ENCODE peak calls at places on chromosomes 6 and 20, in ten cellular contexts. A is hepatocyte, I is mammary epithelial cell, L is WERI-Rb-1, O is adrenal gland, V is breast epithelium, U is mucosa of descending colon, K is HL-60, F is Peyer's patch, G is IMR-90. P is an unnamed sample.
A peak's percentile ranks its signal among the peaks of the same experiment; 100 is the strongest.

GRCh38 chr6:111850288-111850937 is 22.8 kb downstream of the FYN start:
- DNase-seq in G (no peak), U (no peak), O (no peak), V (no peak), K (no peak), F (no peak), L (no peak), I (no peak), A (no peak), P (no peak)

GRCh38 chr20:49569403-49570115 is 1.6 kb upstream of the PTGIS start:
- DNase-seq in I (no peak), G (peak; percentile 57), L (no peak), A (no peak), O (no peak), U (no peak), V (no peak), F (no peak), K (no peak), P (peak; percentile 72)

GRCh38 chr20:14142171-14142570 is 146.9 kb downstream of the MACROD2 start:
- DNase-seq in U (peak; percentile 41), F (no peak), G (peak; percentile 19), A (peak; percentile 85), O (peak; percentile 63), L (peak; percentile 60), I (peak; percentile 66), K (peak; percentile 2), V (peak; percentile 48), P (peak; percentile 15)

GRCh38 chr6:125700591-125701353 is 48.7 kb upstream of the HEY2 start:
- DNase-seq in V (no peak), F (no peak), I (no peak), G (no peak), U (no peak), A (no peak), O (no peak), L (no peak), K (no peak), P (no peak)

GRCh38 chr6:10951675-10952282 is 64.9 kb downstream of the SYCP2L start:
- DNase-seq in L (peak; percentile 36), K (no peak), O (no peak), A (peak; percentile 62), U (no peak), F (no peak), I (peak; percentile 23), G (peak; percentile 94), V (no peak), P (no peak)

GRCh38 chr6:35764238-35764896 is 12.0 kb upstream of the CLPSL2 start:
- DNase-seq in U (peak; percentile 12), I (peak; percentile 35), K (no peak), G (no peak), L (no peak), V (no peak), O (no peak), F (no peak), A (no peak), P (no peak)

GRCh38 chr6:138509371-138509770 is 10.1 kb upstream of the NHSL1 start:
- DNase-seq in I (peak; percentile 47), A (peak; percentile 64), V (peak; percentile 53), F (peak; percentile 44), U (peak; percentile 89), K (no peak), G (peak; percentile 52), O (peak; percentile 36), L (peak; percentile 70), P (no peak)

GRCh38 chr20:64238115-64238825 is 17.3 kb upstream of the PCMTD2 start:
- DNase-seq in I (no peak), U (no peak), F (no peak), G (no peak), O (no peak), L (no peak), K (no peak), V (no peak), A (no peak), P (no peak)

GRCh38 chr20:34022154-34022842 is 28.6 kb downstream of the RALY start:
- DNase-seq in I (peak; percentile 15), L (no peak), F (no peak), V (no peak), O (no peak), U (no peak), G (no peak), A (peak; percentile 12), K (no peak), P (no peak)

GRCh38 chr20:57865266-57865665 is 155.5 kb upstream of the PMEPA1 start:
- DNase-seq in K (no peak), U (no peak), G (no peak), F (no peak), I (no peak), A (no peak), L (no peak), V (no peak), O (no peak), P (no peak)

GRCh38 chr6:11727995-11728961 is 50.3 kb downstream of the ADTRP start:
- DNase-seq in I (no peak), L (peak; percentile 85), U (no peak), A (no peak), F (no peak), K (no peak), O (no peak), V (no peak), G (no peak), P (no peak)

GRCh38 chr20:25054995-25055629 is 2.8 kb downstream of the ACSS1 start:
- DNase-seq in I (no peak), L (no peak), A (no peak), G (peak; percentile 13), F (no peak), O (peak; percentile 47), U (no peak), V (no peak), K (no peak), P (no peak)

GRCh38 chr6:5398530-5398929 is 137.2 kb downstream of the FARS2 start:
- DNase-seq in K (no peak), O (no peak), L (no peak), A (peak; percentile 44), V (no peak), U (peak; percentile 5), I (peak; percentile 56), F (no peak), G (peak; percentile 61), P (no peak)

DNA sequence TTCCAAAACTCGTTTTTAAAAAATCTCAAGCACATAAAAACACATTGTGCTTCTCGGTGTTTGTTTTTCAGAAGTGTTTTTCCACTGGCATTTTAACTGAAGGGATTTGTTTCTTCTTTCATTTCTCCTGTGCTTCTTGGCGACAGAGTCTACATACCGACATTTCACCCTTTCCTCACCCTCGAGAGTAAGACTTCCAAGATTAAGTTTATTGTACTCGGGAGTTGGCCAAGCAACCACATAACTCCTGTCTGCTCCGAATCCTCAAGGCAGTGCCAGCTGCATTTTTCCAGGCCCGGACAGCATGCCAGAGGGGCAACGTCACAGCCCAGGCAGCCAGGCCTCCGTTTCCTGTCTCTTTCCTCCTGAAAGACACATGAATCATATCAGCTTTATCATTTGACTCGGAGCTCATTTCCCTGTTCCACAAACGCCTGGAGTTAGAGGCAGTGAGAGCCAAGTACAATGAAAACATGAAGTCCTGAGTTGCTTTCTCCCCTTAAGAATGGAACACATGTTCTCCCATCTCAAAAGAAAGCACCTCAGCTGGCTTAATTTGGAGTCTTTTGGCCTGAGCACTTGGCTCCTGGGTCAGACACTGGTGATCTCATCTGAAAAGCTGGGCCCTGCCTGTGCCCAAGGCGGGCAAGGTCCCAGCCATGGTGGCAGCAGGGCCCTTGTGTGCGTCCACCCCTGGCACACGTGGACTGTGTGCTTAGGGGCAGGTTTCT is 23.2 kb upstream of the FAM50B start:
- DNase-seq in U (peak; percentile 56), I (peak; percentile 95), O (peak; percentile 93), A (peak; percentile 88), L (no peak), V (peak; percentile 97), K (no peak), G (peak; percentile 97), F (no peak), P (peak; percentile 97)
- H3K4me3 ChIP-seq in U (no peak overlapping the region), I (no peak overlapping the region), O (no peak overlapping the region), A (no peak overlapping the region), L (no peak overlapping the region), V (peak overlapping the region; percentile 17), K (no peak overlapping the region), G (no peak overlapping the region), F (no peak overlapping the region), P (no peak overlapping the region)

DNA sequence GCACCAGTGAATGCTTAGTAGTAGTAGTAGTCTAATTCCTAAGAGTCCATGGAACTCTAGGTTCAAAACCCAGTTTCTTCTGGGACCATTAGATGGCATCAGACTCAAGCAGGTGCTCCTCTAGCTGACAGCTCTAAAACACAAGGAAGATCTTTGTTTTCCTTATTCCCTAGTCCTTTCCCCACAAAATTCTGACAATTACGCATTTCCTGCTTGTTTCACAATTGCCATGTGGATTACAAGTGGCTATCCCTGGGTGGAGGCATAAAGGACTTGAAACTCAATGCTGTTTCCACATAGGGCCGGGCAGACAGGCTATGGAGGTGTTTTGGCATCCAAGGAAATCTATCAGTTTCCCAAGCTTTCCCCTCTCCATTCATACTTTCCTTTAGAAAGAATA is 9.2 kb upstream of the HLA-DOB start:
- DNase-seq in L (no peak), U (no peak), I (peak; percentile 84), F (no peak), G (peak; percentile 55), K (no peak), O (no peak), V (no peak), A (no peak), P (no peak)
- TF ChIP-seq CTCF in L (peak; percentile 68), U (no peak), I (peak; percentile 41), F (peak; percentile 60), G (peak; percentile 36), K (no peak), O (no peak), V (peak; percentile 43), A (peak; percentile 48), P (no peak)

GRCh38 chr6:117616971-117617765 is 14.9 kb upstream of the GOPC start:
- DNase-seq in K (no peak), U (no peak), I (no peak), O (no peak), L (no peak), A (no peak), G (no peak), F (no peak), V (no peak), P (no peak)
- H3K4me3 ChIP-seq in K (no peak overlapping the region), U (no peak overlapping the region), I (no peak overlapping the region), O (no peak overlapping the region), L (no peak overlapping the region), A (no peak overlapping the region), G (no peak overlapping the region), F (no peak overlapping the region), V (no peak overlapping the region), P (no peak overlapping the region)

GRCh38 chr6:166440729-166441128 is 58.0 kb upstream of the MPC1 start:
- DNase-seq in K (no peak), L (no peak), I (no peak), A (no peak), V (no peak), U (no peak), O (no peak), G (no peak), F (no peak), P (no peak)

GRCh38 chr6:166444446-166444845 is 61.7 kb upstream of the MPC1 start:
- DNase-seq in I (no peak), F (no peak), U (no peak), L (no peak), A (no peak), G (no peak), K (no peak), V (no peak), O (no peak), P (no peak)

GRCh38 chr6:166442131-166442530 is 59.4 kb upstream of the MPC1 start:
- DNase-seq in G (no peak), I (no peak), L (no peak), V (no peak), U (no peak), K (no peak), F (no peak), A (no peak), O (no peak), P (no peak)

GRCh38 chr6:166441641-166442078 is 58.9 kb upstream of the MPC1 start:
- DNase-seq in A (no peak), K (no peak), G (no peak), O (no peak), L (no peak), F (no peak), V (no peak), U (no peak), I (no peak), P (peak; percentile 76)

GRCh38 chr6:166443166-166443565 is 60.4 kb upstream of the MPC1 start:
- DNase-seq in L (no peak), U (no peak), K (no peak), V (no peak), F (no peak), O (no peak), I (no peak), A (no peak), G (no peak), P (no peak)
- TF ChIP-seq CTCF in L (no peak), U (no peak), K (no peak), V (no peak), F (no peak), O (no peak), I (no peak), A (no peak), G (no peak), P (no peak)